ENCODE peak calls at places on chromosomes 5 and 9, in five cellular contexts. A, C, V, R and F are unnamed samples.

GRCh38 chr5:1182360-1182632 is 19.1 kb upstream of the SLC6A19 start:
- DNase-seq in R (no peak), A (no peak), C (no peak), V (no peak), F (no peak)

GRCh38 chr5:161897033-161897432 is 49.1 kb downstream of the GABRA1 start:
- DNase-seq in C (no peak), R (no peak), A (no peak), V (no peak), F (no peak)

GRCh38 chr5:2755811-2756210 is 4.3 kb upstream of the IRX2 start:
- DNase-seq in R (no peak), C (no peak), V (no peak), A (no peak), F (no peak)

GRCh38 chr5:172683696-172684464 is 42.8 kb downstream of the NEURL1B start:
- DNase-seq in C (no peak), V (no peak), A (peak), R (peak), F (no peak)

GRCh38 chr5:15003511-15003920 is 131.9 kb upstream of the ANKH start:
- DNase-seq in R (peak), C (peak), V (peak), A (peak), F (peak)

GRCh38 chr5:157718529-157718928 is 12.7 kb upstream of the THG1L start:
- DNase-seq in R (no peak), V (peak), C (no peak), A (peak), F (peak)

GRCh38 chr9:119961774-119962408 is 592.7 kb upstream of the BRINP1 start:
- DNase-seq in V (peak), C (no peak), A (peak), R (peak), F (peak)

GRCh38 chr5:150514708-150515211 is 6.8 kb downstream of the NDST1 start:
- DNase-seq in C (no peak), R (peak), V (no peak), A (no peak), F (peak)

GRCh38 chr5:96909003-96909402 is 26.9 kb upstream of the LNPEP start:
- DNase-seq in C (no peak), A (no peak), V (no peak), R (no peak), F (no peak)

GRCh38 chr9:92770005-92770995 is 5.7 kb upstream of the BICD2 start:
- DNase-seq in C (peak), V (no peak), A (peak), R (peak), F (peak)

GRCh38 chr5:5141625-5142527 is 1.7 kb downstream of the ADAMTS16 start:
- DNase-seq in V (peak), A (peak), C (no peak), R (peak), F (peak)

GRCh38 chr9:122128432-122129343 is 30.9 kb downstream of the NDUFA8 start:
- DNase-seq in A (no peak), C (no peak), R (peak), V (no peak), F (no peak)

GRCh38 chr9:97694768-97695167 is 2.4 kb downstream of the XPA start:
- DNase-seq in R (no peak), A (no peak), V (no peak), C (no peak), F (no peak)

GRCh38 chr5:121681200-121681855 is 170.4 kb upstream of the FTMT start:
- DNase-seq in A (peak), V (no peak), R (no peak), C (no peak), F (no peak)

GRCh38 chr9:120366646-120367019 is 213.3 kb downstream of the CDK5RAP2 start:
- DNase-seq in C (no peak), A (peak), R (peak), V (peak), F (no peak)

GRCh38 chr5:1376921-1377320 is 32.0 kb upstream of the CLPTM1L start:
- DNase-seq in A (no peak), R (no peak), V (no peak), C (no peak), F (no peak)

GRCh38 chr5:42638972-42639371 is 117.6 kb upstream of the CCDC152 start:
- DNase-seq in V (no peak), R (no peak), C (no peak), A (no peak), F (no peak)

GRCh38 chr9:73038613-73039012 is 85.8 kb upstream of the ALDH1A1 start:
- DNase-seq in V (peak), R (peak), A (peak), C (peak), F (no peak)

GRCh38 chr9:89877051-89878002 is 272.5 kb downstream of the GADD45G start:
- DNase-seq in R (peak), C (peak), V (no peak), A (no peak), F (no peak)

GRCh38 chr9:130142635-130143034 is 29.6 kb upstream of the NCS1 start:
- DNase-seq in V (no peak), A (no peak), R (no peak), C (no peak), F (no peak)

GRCh38 chr5:53179681-53180080 is 70.1 kb upstream of the MOCS2 start:
- DNase-seq in R (no peak), A (no peak), V (no peak), C (no peak), F (no peak)

GRCh38 chr5:130762031-130762430 is 403.0 kb downstream of the HINT1 start:
- DNase-seq in R (no peak), V (peak), A (no peak), C (no peak), F (no peak)

GRCh38 chr5:1007681-1008450 is 736 bp upstream of the NKD2 start:
- DNase-seq in A (no peak), V (no peak), C (peak), R (peak), F (peak)

GRCh38 chr9:127588740-127589506 is 23.2 kb upstream of the STXBP1 start:
- DNase-seq in R (no peak), C (no peak), V (no peak), A (no peak), F (peak)

GRCh38 chr9:5425006-5425628 is 12.6 kb downstream of the PLGRKT start:
- DNase-seq in R (no peak), C (no peak), A (peak), V (peak), F (peak)

GRCh38 chr9:134624827-134625181 is 16.8 kb upstream of the COL5A1 start:
- DNase-seq in C (peak), A (peak), V (peak), R (peak), F (no peak)

GRCh38 chr9:116181853-116182610 is 28.4 kb downstream of the PAPPA start:
- DNase-seq in A (peak), C (no peak), V (no peak), R (no peak), F (no peak)

GRCh38 chr5:6875376-6875775 is 162.1 kb downstream of the TENT4A start:
- DNase-seq in A (peak), C (no peak), V (no peak), R (no peak), F (no peak)

GRCh38 chr5:129135633-129136032 is 41.1 kb downstream of the ISOC1 start:
- DNase-seq in V (no peak), R (no peak), C (no peak), A (peak), F (peak)

GRCh38 chr5:119439140-119439625 is 13.1 kb upstream of the HSD17B4 start:
- DNase-seq in V (no peak), C (no peak), R (peak), A (no peak), F (peak)

DNA sequence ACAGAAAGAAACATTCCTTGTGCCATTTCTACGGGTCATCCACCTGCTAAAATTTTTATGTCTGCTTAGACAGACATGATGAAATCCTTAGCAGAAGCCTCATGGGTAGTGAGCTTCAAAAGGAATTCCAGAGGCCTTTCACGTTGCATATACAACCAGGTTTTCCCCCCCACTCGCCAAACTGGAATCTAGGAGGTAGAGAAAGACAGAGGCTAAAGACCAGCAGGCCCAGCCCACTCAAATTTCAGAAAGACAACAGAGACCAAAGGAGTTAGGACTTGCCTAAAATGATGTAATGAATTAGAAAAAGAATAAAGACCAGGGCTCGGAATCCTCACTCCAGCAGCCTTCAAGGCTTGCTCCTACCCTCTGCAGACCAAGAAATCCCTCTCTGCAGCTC is 9.2 kb downstream of the B4GALT1 start:
- DNase-seq in C (no peak), A (peak), R (no peak), V (no peak), F (no peak)
- H3K4me3 ChIP-seq in C (peak), A (no peak), R (no peak), V (no peak), F (no peak)

DNA sequence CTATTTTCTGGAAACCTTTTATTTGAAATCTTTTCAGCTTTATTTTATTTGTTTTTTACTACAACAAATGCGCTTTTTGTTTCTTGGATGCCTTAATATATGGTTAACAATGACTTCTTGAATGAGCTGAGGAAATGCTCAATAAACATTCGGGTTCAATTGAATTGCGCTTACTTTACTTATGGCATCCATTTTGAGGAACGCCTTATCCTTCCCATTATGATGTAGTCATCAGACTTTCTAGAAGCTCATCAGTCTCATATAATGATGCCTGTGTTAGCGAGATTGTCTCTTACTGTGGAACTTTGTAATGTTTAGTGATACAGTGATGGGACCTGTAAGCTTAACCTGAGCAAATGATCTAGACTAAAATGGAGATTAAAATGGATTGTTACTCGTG is 916 bp downstream of the SHLD3 start:
- DNase-seq in V (peak), R (no peak), C (no peak), A (no peak), F (no peak)
- H3K4me3 ChIP-seq in V (peak), R (peak), C (peak), A (no peak), F (no peak)

DNA sequence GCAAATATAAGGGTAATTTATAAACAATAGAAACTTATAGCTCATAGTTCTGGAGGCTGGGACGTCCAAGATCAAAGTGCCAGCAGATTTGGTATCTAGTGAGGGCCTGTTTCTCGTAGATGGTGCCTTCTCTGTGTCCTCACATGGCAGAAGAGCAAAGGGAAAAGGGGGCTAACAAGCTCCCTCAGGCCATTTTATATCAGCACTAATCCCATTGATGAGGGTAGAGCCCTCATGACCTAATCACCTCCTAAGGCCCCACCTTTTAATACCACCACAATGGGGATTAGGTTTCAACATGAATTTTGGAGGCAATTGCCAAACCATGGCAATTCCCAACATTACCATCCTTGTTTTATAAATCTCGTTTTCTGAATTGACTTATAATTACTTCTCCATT is 259.8 kb downstream of the ARRDC3 start:
- DNase-seq in V (no peak), A (peak), C (no peak), R (no peak), F (no peak)
- H3K4me3 ChIP-seq in V (no peak), A (no peak), C (no peak), R (no peak), F (no peak)

DNA sequence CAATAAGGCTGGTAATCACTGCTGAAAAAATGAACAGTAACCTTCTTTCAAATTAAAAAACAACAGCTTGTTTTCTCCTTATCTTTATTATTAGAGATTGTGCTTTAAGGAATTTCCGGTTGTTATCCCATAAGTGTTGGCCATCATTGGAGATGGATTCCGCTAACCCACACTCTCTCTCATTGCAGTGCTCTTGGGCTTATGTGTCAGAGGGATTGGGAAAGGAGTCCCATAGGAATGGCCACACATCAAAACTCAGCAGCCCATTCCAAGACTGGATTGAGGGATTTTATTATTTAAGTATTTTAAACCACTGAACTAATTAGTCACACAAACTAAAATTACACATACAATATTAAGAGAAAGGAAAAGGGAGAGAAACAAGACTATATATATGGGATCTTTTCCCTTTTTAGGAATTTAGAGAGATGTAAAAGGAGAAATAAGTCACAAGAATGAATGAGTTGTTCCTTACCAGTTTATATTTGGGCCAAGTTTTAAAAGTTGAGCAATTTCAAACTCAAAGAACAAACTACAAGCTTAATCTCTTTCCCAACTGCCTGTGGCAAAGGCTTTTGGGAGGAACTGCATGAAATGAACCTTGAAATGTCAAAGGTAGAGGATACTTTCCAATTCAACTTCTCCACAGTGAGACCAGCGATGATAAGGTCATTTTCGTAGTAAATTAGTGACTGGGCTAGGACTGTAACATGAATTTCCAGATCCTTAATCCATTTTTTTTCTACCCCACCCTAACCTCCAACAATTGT is 2.4 kb downstream of the SPINK6 start:
- DNase-seq in A (no peak), C (no peak), V (no peak), R (no peak), F (no peak)
- H3K4me3 ChIP-seq in A (no peak), C (no peak), V (no peak), R (no peak), F (no peak)